ENCODE peak calls at places on chromosomes 16 and 17, in five cellular contexts. I is cardiac muscle cell, H is Panc1, J is endodermal cell, Y is RWPE2. X is an unnamed sample.

GRCh38 chr17:34382586-34383224 is 19.7 kb upstream of the CCL1 start:
- DNase-seq in I (no peak), H (no peak), J (peak; percentile 80), Y (no peak), X (no peak)

GRCh38 chr17:68133370-68134045 is 98.0 kb downstream of the KPNA2 start:
- DNase-seq in I (no peak), H (no peak), J (peak; percentile 86), Y (no peak), X (peak; percentile 16)

GRCh38 chr16:79169239-79169638 is 431.3 kb downstream of the MAF start:
- DNase-seq in I (no peak), H (no peak), J (peak; percentile 85), Y (no peak), X (peak; percentile 68)

GRCh38 chr16:77581706-77582105 is 140.6 kb upstream of the NUDT7 start:
- DNase-seq in I (no peak), H (no peak), J (no peak), Y (no peak), X (no peak)

GRCh38 chr17:38893612-38894011 is 23.8 kb downstream of the LASP1 start:
- DNase-seq in I (no peak), H (no peak), J (no peak), Y (no peak), X (no peak)

GRCh38 chr17:34171245-34171818 is 83.8 kb upstream of the CCL2 start:
- DNase-seq in I (peak; percentile 66), H (peak; percentile 48), J (peak; percentile 96), Y (no peak), X (peak; percentile 71)

GRCh38 chr17:76962858-76963257 is 94.7 kb downstream of the MGAT5B start:
- DNase-seq in I (no peak), H (no peak), J (no peak), Y (no peak), X (no peak)

GRCh38 chr17:65290041-65290440 is 152.9 kb downstream of the RGS9 start:
- DNase-seq in I (no peak), H (no peak), J (no peak), Y (no peak), X (no peak)

GRCh38 chr17:68288804-68289203 is 2.1 kb downstream of the SLC16A6 start:
- DNase-seq in I (no peak), H (no peak), J (peak; percentile 52), Y (no peak), X (no peak)

GRCh38 chr16:86410529-86410928 is 99.8 kb upstream of the FOXF1 start:
- DNase-seq in I (no peak), H (no peak), J (no peak), Y (no peak), X (no peak)
- H3K27me3 ChIP-seq in I (no peaks in the 10 kb centered on the region), H (no peaks in the 10 kb centered on the region), J (no peaks in the 10 kb centered on the region), Y (peaks cover 43% of the 10 kb centered on the region), X (no peaks in the 10 kb centered on the region)

DNA sequence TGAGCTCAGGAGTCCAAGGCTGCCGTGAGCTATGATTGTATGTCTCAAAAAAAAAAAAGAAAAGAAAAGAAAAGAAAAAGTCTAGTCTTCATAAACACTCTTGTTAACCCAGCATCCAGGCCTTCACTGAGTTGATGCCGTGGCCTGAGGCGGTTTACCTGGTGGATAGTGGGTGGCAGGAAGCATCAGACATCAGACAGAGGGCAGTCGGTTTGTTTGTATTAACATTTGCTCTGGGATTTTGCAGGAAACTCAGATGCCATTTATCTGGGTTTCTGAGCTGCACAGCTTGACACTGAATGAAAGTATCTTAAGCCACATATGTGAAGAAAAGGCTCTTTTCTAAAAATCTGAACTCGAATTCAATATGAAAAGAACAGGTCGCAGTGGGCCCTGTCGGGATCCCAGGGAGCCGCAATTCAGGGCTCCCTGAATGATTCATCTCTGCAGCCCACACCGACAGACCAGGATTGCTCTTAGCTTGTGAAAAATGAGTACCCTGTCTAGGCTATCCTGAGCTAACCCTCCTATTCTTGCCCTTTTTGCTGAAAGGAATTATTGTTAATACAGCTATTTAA is 1.1 kb upstream of the DBNDD1 start:
- DNase-seq in I (no peak), H (no peak), J (no peak), Y (no peak), X (no peak)
- H3K27me3 ChIP-seq in I (peaks cover 38% of the 10 kb centered on the region), H (no peaks in the 10 kb centered on the region), J (no peaks in the 10 kb centered on the region), Y (no peaks in the 10 kb centered on the region), X (no peaks in the 10 kb centered on the region)

DNA sequence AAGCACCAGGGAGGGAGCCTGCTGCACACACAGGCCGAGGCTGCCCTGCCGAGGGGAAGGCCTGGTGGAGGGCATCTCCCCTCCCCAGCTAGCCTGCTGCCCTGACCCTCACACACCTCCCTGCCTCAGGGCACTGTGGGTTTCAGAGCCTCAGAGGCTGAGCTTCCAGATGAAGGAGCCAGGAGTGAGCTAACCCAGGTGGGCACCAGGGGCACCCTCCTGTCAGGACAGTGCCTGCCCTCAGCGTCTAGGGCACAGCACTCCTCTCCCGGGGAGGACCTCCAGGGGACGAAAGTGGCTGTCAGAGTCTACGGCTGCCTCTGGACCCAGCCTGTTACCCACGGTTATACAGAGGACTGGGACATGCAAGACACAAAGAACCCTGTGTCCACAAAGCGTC is 22.8 kb upstream of the DLX4 start:
- DNase-seq in I (no peak), H (no peak), J (no peak), Y (no peak), X (no peak)
- H3K27me3 ChIP-seq in I (no peaks in the 10 kb centered on the region), H (no peaks in the 10 kb centered on the region), J (no peaks in the 10 kb centered on the region), Y (peaks cover 3% of the 10 kb centered on the region), X (no peaks in the 10 kb centered on the region)

DNA sequence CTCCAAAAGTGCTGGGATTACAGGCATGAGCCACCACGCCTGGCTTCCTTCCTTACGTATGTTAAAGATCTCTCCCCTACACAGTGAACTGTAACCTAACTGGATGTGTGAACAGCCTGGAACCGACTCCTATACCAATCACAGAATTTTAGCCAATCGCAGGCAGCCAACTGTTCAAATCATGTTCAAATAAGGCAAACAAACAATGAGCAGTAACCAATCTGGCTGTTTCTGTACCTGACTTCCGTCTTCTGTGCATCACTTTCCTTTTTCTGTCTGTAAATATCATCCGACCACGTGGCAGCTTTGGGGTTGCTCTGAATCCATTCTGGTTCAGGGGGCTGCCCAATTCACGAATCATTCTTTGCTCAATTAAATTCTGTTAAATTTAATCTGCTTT is 27.5 kb downstream of the TEKT5 start:
- DNase-seq in I (no peak), H (no peak), J (no peak), Y (no peak), X (no peak)
- H3K27me3 ChIP-seq in I (no peaks in the 10 kb centered on the region), H (no peaks in the 10 kb centered on the region), J (no peaks in the 10 kb centered on the region), Y (no peaks in the 10 kb centered on the region), X (no peaks in the 10 kb centered on the region)

DNA sequence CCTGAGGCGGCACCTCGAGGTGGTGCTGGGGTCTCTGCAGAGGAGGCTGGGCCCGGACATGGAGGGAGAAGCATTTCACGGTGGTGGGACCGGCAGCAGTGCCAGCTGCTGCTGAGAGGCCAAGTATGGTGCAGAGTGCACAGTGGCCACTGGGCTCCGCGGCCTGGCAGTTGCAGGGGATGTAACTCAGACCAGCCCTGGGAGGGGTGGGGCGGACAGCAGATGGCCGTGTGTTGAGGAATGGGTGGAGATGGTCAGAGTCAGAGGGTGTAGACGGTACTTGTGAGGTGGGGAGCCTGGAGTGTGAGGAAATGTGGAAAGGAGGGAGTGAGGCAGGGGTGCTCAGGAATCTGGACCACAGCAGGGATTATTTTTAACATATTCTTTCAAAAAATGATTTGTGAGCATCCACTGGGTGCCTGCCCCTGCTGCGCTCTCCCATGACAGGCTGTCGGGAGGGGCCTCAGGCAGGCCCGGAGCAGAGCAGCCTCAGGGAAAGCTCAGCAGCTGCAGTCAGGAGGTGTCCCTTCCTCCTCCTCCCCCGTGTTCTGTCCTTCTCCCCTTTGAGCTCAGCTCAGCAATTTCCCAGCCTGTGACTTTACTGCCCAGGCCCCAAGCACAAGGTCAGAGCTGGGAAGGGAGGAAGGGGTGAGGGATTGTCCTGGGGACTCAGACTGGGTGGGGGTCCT is 113.1 kb downstream of the RAP1GAP2 start:
- DNase-seq in I (no peak), H (no peak), J (no peak), Y (no peak), X (no peak)
- H3K27me3 ChIP-seq in I (no peaks in the 10 kb centered on the region), H (no peaks in the 10 kb centered on the region), J (no peaks in the 10 kb centered on the region), Y (no peaks in the 10 kb centered on the region), X (no peaks in the 10 kb centered on the region)

DNA sequence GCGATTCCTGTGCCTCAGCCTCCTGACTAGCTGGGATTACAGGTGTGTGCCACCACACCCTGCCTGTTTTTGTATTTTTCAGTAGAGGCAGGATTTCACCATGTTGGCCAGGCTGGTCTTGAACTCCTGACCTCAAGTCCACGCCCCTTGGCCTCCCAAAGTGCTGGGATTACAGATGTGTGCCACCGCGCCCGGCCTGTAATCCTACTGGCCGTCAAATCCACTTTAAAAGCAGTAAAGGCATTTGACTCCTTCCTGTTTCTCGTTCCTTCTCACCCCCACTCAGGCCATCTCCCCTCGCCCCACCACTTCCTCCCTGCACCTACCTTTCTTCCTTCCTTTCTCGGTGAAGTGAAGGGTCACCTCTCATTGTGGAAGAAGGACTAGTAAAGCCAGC is 69.4 kb upstream of the CREBBP start:
- DNase-seq in I (no peak), H (no peak), J (no peak), Y (no peak), X (no peak)
- H3K27me3 ChIP-seq in I (no peaks in the 10 kb centered on the region), H (no peaks in the 10 kb centered on the region), J (no peaks in the 10 kb centered on the region), Y (no peaks in the 10 kb centered on the region), X (no peaks in the 10 kb centered on the region)

DNA sequence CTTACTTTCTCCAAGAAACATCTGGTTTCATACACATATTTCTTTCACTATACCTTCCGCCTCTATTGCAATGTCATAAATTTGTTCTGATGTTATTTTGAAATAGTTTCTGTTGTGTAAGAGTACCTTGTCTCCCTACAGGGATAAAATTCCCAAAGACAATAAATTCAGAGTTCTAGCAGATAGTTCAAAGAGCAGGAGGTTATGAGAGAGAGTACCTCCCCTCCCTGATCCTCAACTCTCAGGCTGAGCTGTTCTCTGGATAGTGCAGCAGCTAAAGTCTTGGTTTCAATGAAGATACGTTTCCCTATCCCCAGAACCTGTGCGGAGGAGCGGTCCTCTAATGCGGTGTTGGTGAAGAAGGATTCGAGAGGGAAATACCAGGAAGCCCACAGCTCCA is 190.1 kb upstream of the CPHXL start:
- DNase-seq in I (no peak), H (no peak), J (no peak), Y (no peak), X (no peak)
- H3K27me3 ChIP-seq in I (no peaks in the 10 kb centered on the region), H (no peaks in the 10 kb centered on the region), J (no peaks in the 10 kb centered on the region), Y (no peaks in the 10 kb centered on the region), X (no peaks in the 10 kb centered on the region)

GRCh38 chr16:86046026-86046713 is 147.2 kb downstream of the IRF8 start:
- DNase-seq in I (no peak), H (no peak), J (peak; percentile 48), Y (peak; percentile 26), X (no peak)

GRCh38 chr16:86045601-86045971 is 146.6 kb downstream of the IRF8 start:
- DNase-seq in I (no peak), H (no peak), J (peak; percentile 30), Y (no peak), X (no peak)

GRCh38 chr16:86042996-86043725 is 144.2 kb downstream of the IRF8 start:
- DNase-seq in I (no peak), H (no peak), J (peak; percentile 29), Y (peak; percentile 29), X (no peak)

GRCh38 chr16:86044881-86045600 is 146.1 kb downstream of the IRF8 start:
- DNase-seq in I (no peak), H (no peak), J (peak; percentile 47), Y (peak; percentile 35), X (no peak)

DNA sequence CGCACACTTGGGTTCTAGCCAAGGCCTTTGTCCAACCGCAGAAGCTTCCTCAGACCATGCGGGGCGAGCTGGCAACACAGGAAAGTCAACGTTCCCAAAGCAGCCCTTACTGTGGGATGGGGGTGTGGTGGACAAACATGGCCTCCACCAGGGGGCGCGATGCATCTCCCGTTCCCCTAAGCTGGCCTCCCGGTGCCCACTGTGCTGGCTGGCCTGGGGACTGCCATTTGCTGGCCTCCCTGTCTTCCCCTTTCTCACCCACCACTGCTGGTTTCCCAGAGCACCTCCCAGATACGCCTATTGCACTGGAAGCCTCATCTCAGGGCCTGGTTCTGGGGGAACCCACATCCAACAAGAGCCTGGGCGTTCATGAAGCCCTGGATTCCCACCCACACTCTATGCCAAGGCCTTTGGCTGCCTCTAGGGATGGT is 145.3 kb downstream of the IRF8 start:
- DNase-seq in I (peak; percentile 72), H (peak; percentile 8), J (peak; percentile 93), Y (peak; percentile 55), X (peak; percentile 68)
- H3K27me3 ChIP-seq in I (no peaks in the 10 kb centered on the region), H (no peaks in the 10 kb centered on the region), J (peaks cover 9% of the 10 kb centered on the region), Y (peaks cover 74% of the 10 kb centered on the region), X (no peaks in the 10 kb centered on the region)